ENCODE peak calls at places on chromosomes 1 and 21, in seven cellular contexts. C, V, I, M, B, A and E are unnamed samples.

GRCh38 chr1:185974367-185974766 is 240.2 kb downstream of the HMCN1 start:
- DNase-seq in C (no peak), V (no peak), I (no peak), M (no peak), B (no peak), A (no peak), E (no peak)

GRCh38 chr1:164999135-164999534 is 357.4 kb downstream of the LMX1A start:
- DNase-seq in C (no peak), V (no peak), I (no peak), M (no peak), B (no peak), A (no peak), E (no peak)

GRCh38 chr1:59061876-59062275 is 235.0 kb upstream of the FGGY start:
- DNase-seq in C (peak), V (peak), I (peak), M (peak), B (peak), A (no peak), E (no peak)

GRCh38 chr1:119799003-119799402 is 12.3 kb downstream of the REG4 start:
- DNase-seq in C (no peak), V (no peak), I (no peak), M (no peak), B (no peak), A (no peak), E (no peak)

GRCh38 chr1:1283821-1284220 is 3.6 kb downstream of the SCNN1D start:
- DNase-seq in C (no peak), V (no peak), I (no peak), M (no peak), B (no peak), A (peak), E (peak)

GRCh38 chr1:46174448-46175231 is at the start of gene TSPAN1:
- DNase-seq in C (peak), V (no peak), I (no peak), M (peak), B (no peak), A (no peak), E (no peak)

GRCh38 chr1:246638941-246639655 is 72.8 kb downstream of the CNST start:
- DNase-seq in C (no peak), V (no peak), I (no peak), M (no peak), B (no peak), A (no peak), E (no peak)

GRCh38 chr1:21742578-21742977 is 40.4 kb downstream of the USP48 start:
- DNase-seq in C (no peak), V (no peak), I (no peak), M (no peak), B (no peak), A (peak), E (no peak)

GRCh38 chr1:96309783-96310182 is 411.8 kb upstream of the PTBP2 start:
- DNase-seq in C (no peak), V (peak), I (no peak), M (peak), B (peak), A (no peak), E (no peak)

GRCh38 chr1:30550365-30551220 is 172.8 kb downstream of the MATN1 start:
- DNase-seq in C (no peak), V (no peak), I (no peak), M (no peak), B (no peak), A (no peak), E (no peak)

GRCh38 chr1:12438349-12438924 is 179.6 kb downstream of the DHRS3 start:
- DNase-seq in C (no peak), V (no peak), I (no peak), M (no peak), B (no peak), A (no peak), E (peak)

GRCh38 chr1:241627453-241628329 is 12.5 kb downstream of the CHML start:
- DNase-seq in C (no peak), V (peak), I (no peak), M (no peak), B (peak), A (peak), E (peak)

GRCh38 chr1:54857741-54858665 is 29.0 kb downstream of the DHCR24 start:
- DNase-seq in C (peak), V (peak), I (no peak), M (no peak), B (peak), A (no peak), E (no peak)

GRCh38 chr1:226403522-226404034 is 4.3 kb downstream of the PARP1 start:
- DNase-seq in C (no peak), V (peak), I (no peak), M (no peak), B (peak), A (peak), E (peak)

GRCh38 chr1:9437931-9438330 is 101.3 kb upstream of the SLC25A33 start:
- DNase-seq in C (peak), V (no peak), I (peak), M (peak), B (no peak), A (no peak), E (no peak)

GRCh38 chr1:221907531-221907930 is 165.6 kb upstream of the DUSP10 start:
- DNase-seq in C (no peak), V (no peak), I (no peak), M (no peak), B (no peak), A (no peak), E (no peak)

GRCh38 chr1:18955442-18956188 is 861 bp downstream of the IFFO2 start:
- DNase-seq in C (peak), V (no peak), I (no peak), M (no peak), B (no peak), A (peak), E (peak)

GRCh38 chr1:171983584-171983983 is 142.3 kb downstream of the DNM3 start:
- DNase-seq in C (no peak), V (no peak), I (no peak), M (no peak), B (peak), A (no peak), E (no peak)

GRCh38 chr1:178727014-178727895 is 2.2 kb downstream of the RALGPS2 start:
- DNase-seq in C (no peak), V (no peak), I (no peak), M (no peak), B (no peak), A (no peak), E (no peak)

GRCh38 chr1:232622981-232623380 is 7.0 kb downstream of the SIPA1L2 start:
- DNase-seq in C (no peak), V (no peak), I (no peak), M (no peak), B (no peak), A (no peak), E (no peak)

GRCh38 chr1:91774520-91775203 is 111.3 kb downstream of the TGFBR3 start:
- DNase-seq in C (no peak), V (peak), I (no peak), M (no peak), B (peak), A (no peak), E (no peak)

GRCh38 chr1:53049574-53049967 is 12.4 kb upstream of the PODN start:
- DNase-seq in C (no peak), V (no peak), I (no peak), M (no peak), B (no peak), A (no peak), E (no peak)

GRCh38 chr1:7264101-7264500 is 478.8 kb downstream of the CAMTA1 start:
- DNase-seq in C (no peak), V (no peak), I (no peak), M (no peak), B (no peak), A (no peak), E (no peak)

GRCh38 chr21:22343303-22343702 is 1345.1 kb downstream of the NCAM2 start:
- DNase-seq in C (no peak), V (no peak), I (no peak), M (no peak), B (no peak), A (no peak), E (no peak)

GRCh38 chr21:22345624-22346023 is 1347.4 kb downstream of the NCAM2 start:
- DNase-seq in C (no peak), V (no peak), I (no peak), M (no peak), B (no peak), A (no peak), E (no peak)

GRCh38 chr21:22342855-22343254 is 1344.6 kb downstream of the NCAM2 start:
- DNase-seq in C (no peak), V (no peak), I (no peak), M (no peak), B (no peak), A (no peak), E (no peak)

GRCh38 chr21:22346576-22346975 is 1348.4 kb downstream of the NCAM2 start:
- DNase-seq in C (no peak), V (no peak), I (no peak), M (no peak), B (no peak), A (no peak), E (no peak)

GRCh38 chr21:22343721-22344120 is 1345.5 kb downstream of the NCAM2 start:
- DNase-seq in C (no peak), V (no peak), I (no peak), M (no peak), B (no peak), A (no peak), E (no peak)
- TF ChIP-seq CTCF in C (no peak), V (no peak), I (no peak), M (no peak), B (no peak), A (no peak), E (no peak)

DNA sequence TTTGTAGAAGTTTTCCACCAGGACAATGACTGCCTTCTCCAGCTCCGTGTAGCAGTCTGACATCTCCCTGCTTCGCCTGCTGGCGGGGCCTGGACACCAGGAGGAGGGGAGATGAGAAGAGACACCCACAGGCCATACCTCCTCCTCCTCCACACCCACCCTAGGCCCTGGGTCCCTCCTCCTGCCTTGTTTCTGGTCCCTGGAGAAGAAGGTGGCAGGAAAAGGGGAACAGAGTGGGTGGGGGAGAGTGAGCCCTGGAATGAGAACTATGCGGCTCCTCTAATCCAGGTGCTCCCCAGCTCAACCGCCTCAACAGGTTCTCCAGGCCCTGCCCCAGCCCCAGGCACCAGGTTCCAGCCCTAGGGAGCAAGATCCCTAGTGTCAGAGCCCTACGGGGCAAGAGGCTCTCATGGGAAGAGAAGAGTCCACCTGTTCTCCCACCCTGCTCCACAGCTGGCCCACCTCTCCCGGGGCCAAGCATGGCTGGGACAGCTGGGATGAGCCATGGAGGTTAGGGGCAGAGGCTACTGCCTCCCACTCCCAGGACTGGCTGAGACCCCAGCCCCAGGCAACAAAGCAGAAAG is 4.8 kb downstream of the S100A16 start:
- DNase-seq in C (no peak), V (peak), I (no peak), M (no peak), B (no peak), A (no peak), E (no peak)
- TF ChIP-seq CTCF in C (no peak), V (peak), I (no peak), M (no peak), B (no peak), A (no peak), E (no peak)

GRCh38 chr1:230646710-230647302 is 4.5 kb downstream of the COG2 start:
- DNase-seq in C (no peak), V (no peak), I (no peak), M (no peak), B (no peak), A (no peak), E (no peak)
- TF ChIP-seq CTCF in C (no peak), V (no peak), I (no peak), M (no peak), B (no peak), A (no peak), E (no peak)

DNA sequence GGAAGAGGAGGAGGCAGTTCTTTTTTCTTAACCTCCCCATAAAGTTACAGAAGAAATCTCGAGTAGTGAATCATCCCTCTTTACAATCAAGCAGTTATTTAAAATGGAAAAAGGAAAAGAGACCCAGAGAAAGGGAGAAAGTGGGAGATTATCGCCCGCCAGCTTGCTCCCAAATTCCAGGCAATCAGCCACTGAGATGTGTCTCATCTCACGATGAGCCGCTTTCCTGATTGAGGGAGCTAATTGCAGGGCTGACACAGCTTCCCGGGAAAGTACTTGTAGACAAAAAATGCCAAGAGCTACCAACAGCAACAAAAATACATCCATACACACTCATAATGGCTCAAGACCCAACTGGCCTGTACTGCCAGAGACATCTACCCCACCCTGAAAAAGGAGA is 191.6 kb upstream of the ZC3H12A start:
- DNase-seq in C (no peak), V (no peak), I (no peak), M (no peak), B (no peak), A (no peak), E (no peak)
- TF ChIP-seq CTCF in C (no peak), V (no peak), I (no peak), M (no peak), B (no peak), A (no peak), E (no peak)